ENCODE peak calls at places on chromosomes 12 and 14, in eight cellular contexts. O is GM04504; Y is activated CD8-positive, alpha-beta T cell treated with anti-CD3 and anti-CD28 coated beads, Interleukin-2, amount 10 ng/mL, durations not matched to agents 7 days and 5 days; V is activated T-cell treated with anti-CD3 and anti-CD28 coated beads, Interleukin-2, amount 50 U/mL, for 4 hours; T is NCI-H446 treated with DMSO at 0.1 percent for 48 hours; F is heart right ventricle; I is stimulated activated naive CD4-positive, alpha-beta T cell; Z is hepatic stellate cell. E is an unnamed sample.

GRCh38 chr12:27667540-27667939 is 28.7 kb upstream of the REP15 start:
- DNase-seq in O (peak; percentile 76), Y (no peak), I (no peak), Z (peak; percentile 3), T (no peak), F (no peak), V (no peak), E (peak; percentile 44)

GRCh38 chr14:37889087-37889486 is 293.7 kb downstream of the TTC6 start:
- DNase-seq in Z (no peak), I (no peak), T (peak; percentile 79), Y (no peak), V (no peak), F (no peak), O (no peak), E (no peak)

GRCh38 chr14:88983755-88984154 is 159.3 kb downstream of the TTC8 start:
- DNase-seq in F (no peak), O (peak; percentile 64), Z (peak; percentile 26), T (peak; percentile 11), V (no peak), Y (no peak), I (no peak), E (peak; percentile 93)

GRCh38 chr12:32021346-32021773 is 62.1 kb downstream of the RESF1 start:
- DNase-seq in I (no peak), Z (no peak), V (no peak), F (no peak), T (no peak), Y (no peak), O (no peak), E (no peak)

GRCh38 chr12:57807285-57807684 is 11.2 kb downstream of the AVIL start:
- DNase-seq in T (no peak), Y (no peak), F (no peak), V (no peak), Z (no peak), O (no peak), I (no peak), E (no peak)

GRCh38 chr12:130394906-130395305 is 57.2 kb downstream of the PIWIL1 start:
- DNase-seq in Z (no peak), Y (no peak), F (no peak), O (no peak), T (no peak), I (no peak), V (no peak), E (no peak)

GRCh38 chr12:63668028-63668799 is at the start of gene DPY19L2:
- DNase-seq in Y (peak; percentile 69), F (peak; percentile 83), O (peak; percentile 16), T (peak; percentile 48), Z (peak; percentile 27), V (peak; percentile 17), I (peak; percentile 40), E (no peak)

GRCh38 chr14:100622234-100622633 is 35.0 kb upstream of the BEGAIN start:
- DNase-seq in F (no peak), Z (no peak), Y (no peak), T (no peak), V (no peak), I (no peak), O (no peak), E (no peak)

GRCh38 chr12:26044007-26044394 is 80.8 kb downstream of the BHLHE41 start:
- DNase-seq in Y (no peak), O (no peak), Z (no peak), V (no peak), I (no peak), F (no peak), T (no peak), E (no peak)

GRCh38 chr12:43306066-43306465 is 245.9 kb downstream of the ADAMTS20 start:
- DNase-seq in I (no peak), T (no peak), F (no peak), Y (no peak), V (no peak), O (peak; percentile 11), Z (peak; percentile 53), E (peak; percentile 98)

GRCh38 chr14:31206536-31207286 is 882 bp downstream of the HECTD1 start:
- DNase-seq in Z (no peak), O (no peak), T (no peak), Y (peak; percentile 62), F (no peak), I (peak; percentile 76), V (peak; percentile 23), E (no peak)

GRCh38 chr14:38867561-38868150 is 235.4 kb downstream of the SEC23A start:
- DNase-seq in Z (peak; percentile 24), T (peak; percentile 69), I (peak; percentile 52), O (peak; percentile 65), V (peak; percentile 23), Y (peak; percentile 73), F (peak; percentile 26), E (peak; percentile 60)

GRCh38 chr14:32370720-32371119 is 41.6 kb downstream of the AKAP6 start:
- DNase-seq in F (no peak), V (no peak), O (peak; percentile 38), T (no peak), Y (no peak), I (no peak), Z (peak; percentile 26), E (peak; percentile 54)

GRCh38 chr14:25041484-25041883 is 8.5 kb downstream of the STXBP6 start:
- DNase-seq in T (no peak), Y (no peak), I (no peak), O (no peak), V (no peak), F (no peak), Z (no peak), E (no peak)

GRCh38 chr12:97912943-97913342 is 450.3 kb downstream of the RMST start:
- DNase-seq in Y (no peak), Z (no peak), V (no peak), F (no peak), I (no peak), O (peak; percentile 3), T (no peak), E (no peak)

GRCh38 chr12:47858511-47859266 is 39.0 kb upstream of the HDAC7 start:
- DNase-seq in F (no peak), T (no peak), Y (no peak), I (no peak), O (no peak), V (no peak), Z (no peak), E (no peak)

GRCh38 chr12:119711693-119712092 is 43.8 kb downstream of the PRKAB1 start:
- DNase-seq in V (no peak), F (no peak), I (no peak), T (no peak), Y (no peak), O (no peak), Z (no peak), E (no peak)

GRCh38 chr14:25953532-25954144 is 644.2 kb downstream of the NOVA1 start:
- DNase-seq in F (no peak), O (no peak), V (no peak), Z (no peak), Y (no peak), I (no peak), T (peak; percentile 63), E (peak; percentile 41)

GRCh38 chr14:21528381-21529348 is 2.5 kb upstream of the SALL2 start:
- DNase-seq in I (no peak), Y (no peak), Z (no peak), V (no peak), F (no peak), T (no peak), O (no peak), E (no peak)

GRCh38 chr12:5884285-5884684 is 60.8 kb downstream of the ANO2 start:
- DNase-seq in Y (no peak), V (no peak), T (no peak), F (no peak), Z (no peak), O (no peak), I (no peak), E (no peak)

GRCh38 chr14:23562822-23563472 is 4.6 kb downstream of the AP1G2 start:
- DNase-seq in Z (peak; percentile 67), Y (peak; percentile 65), F (no peak), T (no peak), I (peak; percentile 59), V (peak; percentile 60), O (no peak), E (no peak)

GRCh38 chr12:89347325-89347829 is 4.9 kb downstream of the DUSP6 start:
- DNase-seq in I (no peak), Y (no peak), T (no peak), F (no peak), O (no peak), V (no peak), Z (no peak), E (no peak)

GRCh38 chr14:98548071-98548686 is 723.8 kb downstream of the BCL11B start:
- DNase-seq in Z (no peak), T (no peak), I (no peak), V (peak; percentile 28), Y (no peak), O (no peak), F (no peak), E (no peak)

GRCh38 chr14:59463773-59464650 is 1.2 kb downstream of the GPR135 start:
- DNase-seq in Y (peak; percentile 28), O (no peak), V (peak; percentile 6), F (peak; percentile 37), I (no peak), Z (peak; percentile 45), T (no peak), E (no peak)

GRCh38 chr14:55780156-55780946 is 200.3 kb downstream of the KTN1 start:
- DNase-seq in V (no peak), F (no peak), Y (no peak), I (no peak), Z (peak; percentile 37), T (no peak), O (peak; percentile 7), E (no peak)

GRCh38 chr12:121776190-121777098 is 17.0 kb downstream of the RHOF start:
- DNase-seq in Y (peak; percentile 92), F (peak; percentile 88), T (no peak), V (peak; percentile 95), I (peak; percentile 86), O (no peak), Z (peak; percentile 86), E (no peak)

GRCh38 chr14:68590233-68590535 is 202.7 kb downstream of the ZFP36L1 start:
- DNase-seq in O (no peak), V (no peak), T (no peak), Z (no peak), F (no peak), I (no peak), Y (no peak), E (no peak)

GRCh38 chr14:104955396-104955770 is 22.8 kb downstream of the AHNAK2 start:
- DNase-seq in I (no peak), O (no peak), Y (no peak), T (no peak), V (no peak), Z (no peak), F (no peak), E (no peak)

GRCh38 chr12:87866602-87867292 is 162.5 kb downstream of the C12orf50 start:
- DNase-seq in F (no peak), V (no peak), T (no peak), I (no peak), O (no peak), Y (no peak), Z (no peak), E (no peak)

GRCh38 chr14:101031186-101031585 is 127.7 kb upstream of the RTL1 start:
- DNase-seq in I (no peak), Z (no peak), Y (no peak), F (no peak), V (no peak), T (no peak), O (no peak), E (no peak)

E was measured in non-pigmented ciliary epithelial cell.